ENCODE peak calls at places on chromosome 19, in ten cellular contexts. X, J, C, F, Y, V, W, I, P and R are unnamed samples.

GRCh38 chr19:19179548-19180441 is 9.7 kb upstream of the MEF2B start:
- DNase-seq in X (no peak), J (no peak), C (no peak), F (no peak), Y (no peak), V (no peak), W (no peak), I (no peak), P (no peak), R (no peak)

GRCh38 chr19:16386619-16387240 is 62.1 kb downstream of the KLF2 start:
- DNase-seq in X (no peak), J (peak; percentile 37), C (peak; percentile 71), F (peak; percentile 47), Y (no peak), V (peak; percentile 78), W (peak; percentile 69), I (no peak), P (peak; percentile 61), R (no peak)

GRCh38 chr19:27901078-27901477 is 1311.9 kb downstream of the UQCRFS1 start:
- DNase-seq in X (no peak), J (no peak), C (no peak), F (no peak), Y (no peak), V (no peak), W (no peak), I (no peak), P (no peak), R (no peak)

GRCh38 chr19:55133639-55134444 is 15.2 kb downstream of the TNNT1 start:
- DNase-seq in X (no peak), J (no peak), C (no peak), F (no peak), Y (no peak), V (no peak), W (no peak), I (no peak), P (no peak), R (no peak)

GRCh38 chr19:3818479-3818878 is 32.3 kb upstream of the MATK start:
- DNase-seq in X (peak; percentile 39), J (no peak), C (no peak), F (no peak), Y (no peak), V (no peak), W (peak; percentile 31), I (no peak), P (no peak), R (peak; percentile 36)

GRCh38 chr19:49881672-49882394 is 4.3 kb downstream of the TBC1D17 start:
- DNase-seq in X (no peak), J (no peak), C (no peak), F (peak; percentile 28), Y (no peak), V (no peak), W (no peak), I (peak; percentile 8), P (peak; percentile 14), R (no peak)

GRCh38 chr19:7506385-7507328 is 9.2 kb upstream of the ZNF358 start:
- DNase-seq in X (peak; percentile 51), J (peak; percentile 92), C (peak; percentile 99), F (peak; percentile 72), Y (no peak), V (peak; percentile 91), W (peak; percentile 48), I (peak; percentile 80), P (peak; percentile 42), R (no peak)

GRCh38 chr19:40144151-40144550 is 47.1 kb upstream of the MAP3K10 start:
- DNase-seq in X (no peak), J (no peak), C (no peak), F (no peak), Y (no peak), V (no peak), W (no peak), I (no peak), P (no peak), R (no peak)

GRCh38 chr19:34508540-34508939 is 27.0 kb downstream of the WTIP start:
- DNase-seq in X (no peak), J (no peak), C (no peak), F (no peak), Y (no peak), V (no peak), W (no peak), I (no peak), P (no peak), R (no peak)

GRCh38 chr19:13206581-13206980 is 56.4 kb downstream of the IER2 start:
- DNase-seq in X (no peak), J (no peak), C (no peak), F (no peak), Y (no peak), V (no peak), W (no peak), I (no peak), P (no peak), R (no peak)
- H3K27ac ChIP-seq in X (peak overlapping the region; percentile 66), J (no peak overlapping the region), C (no peak overlapping the region), F (no peak overlapping the region), Y (no peak overlapping the region), V (peak overlapping the region; percentile 96), W (no peak overlapping the region), I (no peak overlapping the region), P (peak overlapping the region; percentile 89), R (no peak overlapping the region)

GRCh38 chr19:11204076-11204602 is 6.8 kb upstream of the KANK2 start:
- DNase-seq in X (no peak), J (no peak), C (no peak), F (no peak), Y (no peak), V (no peak), W (no peak), I (no peak), P (no peak), R (no peak)

GRCh38 chr19:11208526-11209471 is 11.5 kb upstream of the KANK2 start:
- DNase-seq in X (no peak), J (no peak), C (peak; percentile 24), F (no peak), Y (no peak), V (no peak), W (no peak), I (no peak), P (no peak), R (no peak)

GRCh38 chr19:11203194-11204075 is 6.1 kb upstream of the KANK2 start:
- DNase-seq in X (peak; percentile 44), J (peak; percentile 79), C (peak; percentile 79), F (peak; percentile 94), Y (peak; percentile 18), V (no peak), W (peak; percentile 71), I (peak; percentile 81), P (peak; percentile 93), R (no peak)

GRCh38 chr19:11204943-11205349 is 7.6 kb upstream of the KANK2 start:
- DNase-seq in X (no peak), J (no peak), C (no peak), F (peak; percentile 81), Y (no peak), V (no peak), W (no peak), I (no peak), P (peak; percentile 58), R (no peak)

DNA sequence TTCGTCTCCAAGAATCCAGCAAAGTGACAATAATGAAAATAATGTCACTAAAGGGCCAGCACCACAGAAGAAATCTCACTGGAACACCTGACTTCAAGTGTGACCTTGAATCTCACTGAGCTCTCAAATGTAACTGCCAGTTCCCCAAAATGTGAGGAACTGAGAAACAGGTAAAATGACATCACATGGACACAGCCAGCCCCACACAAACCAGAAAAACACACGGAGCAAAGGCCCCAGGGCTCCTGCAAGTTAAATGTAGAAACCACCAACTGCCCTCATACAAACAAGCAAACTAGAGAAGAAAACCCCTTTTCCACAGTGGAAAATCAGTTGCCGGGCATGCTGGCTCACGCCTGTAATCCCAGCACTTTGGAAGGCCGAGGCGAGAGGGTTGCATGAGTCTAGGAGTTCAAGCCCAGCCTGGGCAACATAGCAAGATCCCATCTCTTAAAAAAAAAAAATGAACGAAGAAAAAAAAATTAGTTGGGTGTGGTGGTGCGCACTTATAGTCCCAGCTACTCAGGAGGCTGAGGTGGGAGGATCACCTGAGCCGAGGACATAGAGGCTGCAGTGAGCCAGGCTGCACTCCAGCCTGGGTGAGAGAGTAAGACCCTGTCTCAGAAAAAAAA is 8.7 kb upstream of the KANK2 start:
- DNase-seq in X (no peak), J (no peak), C (no peak), F (no peak), Y (no peak), V (no peak), W (no peak), I (no peak), P (no peak), R (no peak)
- H3K27ac ChIP-seq in X (no peak overlapping the region), J (no peak overlapping the region), C (no peak overlapping the region), F (no peak overlapping the region), Y (no peak overlapping the region), V (no peak overlapping the region), W (no peak overlapping the region), I (no peak overlapping the region), P (peak overlapping the region; percentile 99), R (no peak overlapping the region)

GRCh38 chr19:46232468-46232867 is 2.9 kb downstream of the IGFL1 start:
- DNase-seq in X (no peak), J (no peak), C (no peak), F (no peak), Y (no peak), V (no peak), W (no peak), I (no peak), P (no peak), R (no peak)

GRCh38 chr19:46232938-46233621 is 3.5 kb downstream of the IGFL1 start:
- DNase-seq in X (no peak), J (no peak), C (no peak), F (no peak), Y (no peak), V (no peak), W (no peak), I (no peak), P (no peak), R (no peak)

GRCh38 chr19:46229442-46229841 is at the start of gene IGFL1:
- DNase-seq in X (no peak), J (no peak), C (no peak), F (no peak), Y (no peak), V (no peak), W (no peak), I (no peak), P (no peak), R (no peak)

GRCh38 chr19:46226438-46226973 is 3.0 kb upstream of the IGFL1 start:
- DNase-seq in X (no peak), J (no peak), C (no peak), F (no peak), Y (no peak), V (no peak), W (no peak), I (no peak), P (no peak), R (no peak)

DNA sequence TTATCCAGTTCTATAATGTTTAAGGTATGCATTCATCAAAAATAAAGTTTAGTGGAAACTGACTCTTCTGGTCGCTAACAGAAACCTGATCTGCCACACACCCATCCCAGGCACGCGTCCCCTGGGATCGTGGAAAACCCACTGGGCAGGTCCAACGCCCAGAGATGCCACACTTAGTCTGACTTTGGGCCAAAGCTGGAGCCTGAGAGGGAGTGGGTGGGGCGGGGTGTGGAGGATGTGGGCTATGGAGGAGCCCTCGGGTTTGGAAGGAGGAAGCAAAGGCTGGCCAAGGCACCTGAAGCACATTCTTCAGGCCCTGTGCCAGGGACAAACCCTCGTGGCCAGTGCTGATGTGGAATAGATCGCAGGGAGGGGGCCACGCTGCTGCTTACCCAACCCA is 2.5 kb downstream of the IGFL1 start:
- DNase-seq in X (no peak), J (peak; percentile 59), C (no peak), F (no peak), Y (no peak), V (no peak), W (no peak), I (no peak), P (no peak), R (no peak)
- H3K27ac ChIP-seq in X (no peak overlapping the region), J (no peak overlapping the region), C (no peak overlapping the region), F (no peak overlapping the region), Y (no peak overlapping the region), V (no peak overlapping the region), W (no peak overlapping the region), I (no peak overlapping the region), P (no peak overlapping the region), R (no peak overlapping the region)

GRCh38 chr19:1140673-1141072 is 33.4 kb downstream of the SBNO2 start:
- DNase-seq in X (no peak), J (no peak), C (no peak), F (no peak), Y (no peak), V (no peak), W (no peak), I (no peak), P (no peak), R (no peak)
- H3K27ac ChIP-seq in X (no peak overlapping the region), J (no peak overlapping the region), C (no peak overlapping the region), F (no peak overlapping the region), Y (no peak overlapping the region), V (peak overlapping the region; percentile 53), W (no peak overlapping the region), I (no peak overlapping the region), P (no peak overlapping the region), R (no peak overlapping the region)